ENCODE peak calls at places on chromosomes 1 and 21, in four cellular contexts. B, I, E and J are unnamed samples.

GRCh38 chr1:63863137-63863536 is 89.3 kb downstream of the ROR1 start:
- DNase-seq in E (no peak), B (no peak), I (no peak), J (no peak)

GRCh38 chr1:1629430-1630190 is 2.4 kb upstream of the MMP23B start:
- DNase-seq in B (peak), I (no peak), E (no peak), J (no peak)

GRCh38 chr1:199010933-199011332 is 372.1 kb downstream of the PTPRC start:
- DNase-seq in E (no peak), B (no peak), I (no peak), J (no peak)

GRCh38 chr1:219126267-219126862 is 47.3 kb upstream of the LYPLAL1 start:
- DNase-seq in E (no peak), B (no peak), I (no peak), J (no peak)

GRCh38 chr21:43578677-43579313 is 80.5 kb downstream of the HSF2BP start:
- DNase-seq in E (no peak), I (no peak), B (no peak), J (no peak)

GRCh38 chr1:156725683-156726280 is 2.5 kb upstream of the METTL25B start:
- DNase-seq in B (peak), I (peak), E (peak), J (peak)

GRCh38 chr1:107135466-107135865 is 5.4 kb upstream of the NTNG1 start:
- DNase-seq in I (no peak), E (peak), B (no peak), J (no peak)

GRCh38 chr1:91872560-91873081 is 13.3 kb downstream of the TGFBR3 start:
- DNase-seq in B (no peak), I (no peak), E (peak), J (no peak)